ENCODE peak calls at places on chromosomes 11 and 22, in seven cellular contexts. L, P, X, G, E, H and K are unnamed samples.
A peak's percentile ranks its signal among the peaks of the same experiment; 100 is the strongest.

GRCh38 chr11:69938206-69938605 is 119.0 kb upstream of the FGF3 start:
- DNase-seq in H (peak; percentile 10), L (no peak), G (no peak), P (no peak), X (no peak), E (no peak), K (no peak)

GRCh38 chr11:128862913-128863660 is 4.0 kb downstream of the KCNJ1 start:
- DNase-seq in P (peak; percentile 51), X (no peak), L (no peak), H (no peak), E (no peak), G (no peak), K (no peak)

GRCh38 chr11:60699282-60699681 is at the start of gene MS4A8:
- DNase-seq in G (no peak), X (no peak), H (no peak), L (no peak), P (no peak), E (no peak), K (no peak)

GRCh38 chr11:105334025-105334714 is 194.6 kb upstream of the CARD18 start:
- DNase-seq in P (no peak), E (no peak), H (no peak), G (no peak), X (no peak), L (peak; percentile 65), K (no peak)

GRCh38 chr11:68541983-68542382 is 81.4 kb downstream of the PPP6R3 start:
- DNase-seq in H (no peak), L (no peak), E (no peak), G (peak; percentile 36), X (no peak), P (no peak), K (no peak)

GRCh38 chr11:12704049-12704448 is 29.8 kb downstream of the TEAD1 start:
- DNase-seq in X (no peak), G (no peak), E (no peak), H (no peak), L (no peak), P (peak; percentile 69), K (no peak)

GRCh38 chr22:24009227-24010017 is 1.7 kb upstream of the CABIN1 start:
- DNase-seq in H (no peak), X (no peak), L (no peak), P (no peak), E (no peak), G (no peak), K (no peak)

GRCh38 chr11:86735462-86736302 is 63.3 kb upstream of the ME3 start:
- DNase-seq in X (no peak), P (no peak), G (no peak), E (no peak), L (no peak), H (no peak), K (no peak)

GRCh38 chr22:49826603-49827306 is 918 bp downstream of the BRD1 start:
- DNase-seq in X (peak; percentile 39), E (peak; percentile 46), L (no peak), H (peak; percentile 55), P (peak; percentile 47), G (no peak), K (peak; percentile 38)

GRCh38 chr22:19463491-19464469 is 15.2 kb downstream of the UFD1 start:
- DNase-seq in X (peak; percentile 16), H (peak; percentile 58), E (peak; percentile 66), G (peak; percentile 55), L (no peak), P (no peak), K (no peak)

DNA sequence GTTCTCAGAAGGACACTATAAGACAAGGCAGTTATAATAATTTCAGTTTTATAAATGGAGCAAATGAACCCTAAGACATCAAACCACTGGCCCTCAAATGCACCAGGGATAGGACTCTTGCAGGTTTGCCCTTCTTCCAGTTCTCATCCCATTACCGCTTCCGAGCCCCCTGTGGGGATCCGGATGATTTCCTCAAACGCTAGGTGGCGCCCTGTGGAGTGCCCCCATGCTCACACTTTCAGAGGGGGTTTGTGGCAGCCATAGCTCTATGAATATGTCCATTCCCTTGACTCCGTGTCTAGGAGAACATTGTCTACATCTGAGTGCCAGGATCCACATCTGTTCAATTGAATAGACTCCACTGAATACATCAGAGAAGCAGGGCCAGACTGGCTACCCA is 816.3 kb downstream of the NTM start:
- DNase-seq in E (no peak), H (no peak), L (no peak), X (no peak), P (no peak), G (no peak), K (no peak)
- TF ChIP-seq CTCF in E (no peak), H (peak; percentile 45), L (no peak), X (no peak), P (no peak), G (peak; percentile 7), K (no peak)

GRCh38 chr11:2791521-2792375 is 92.0 kb upstream of the KCNQ1OT1 start:
- DNase-seq in X (peak; percentile 1), L (peak; percentile 79), P (no peak), E (peak; percentile 5), H (peak; percentile 21), G (peak; percentile 29), K (peak; percentile 42)
- H3K4me3 ChIP-seq in X (no peak overlapping the region), L (peak overlapping the region; percentile 49), P (no peak overlapping the region), E (peak overlapping the region; percentile 43), H (peak overlapping the region; percentile 65), G (peak overlapping the region; percentile 55), K (peak overlapping the region; percentile 60)

GRCh38 chr22:21923163-21923561 is 29.5 kb downstream of the PPM1F start:
- DNase-seq in X (no peak), E (no peak), P (no peak), G (no peak), L (no peak), H (no peak), K (no peak)
- H3K4me1 ChIP-seq in X (peaks cover 3% of the 10 kb centered on the region), E (no peaks in the 10 kb centered on the region), P (no peaks in the 10 kb centered on the region), G (no peaks in the 10 kb centered on the region), L (no peaks in the 10 kb centered on the region), H (peaks cover 15% of the 10 kb centered on the region), K (no peaks in the 10 kb centered on the region)

DNA sequence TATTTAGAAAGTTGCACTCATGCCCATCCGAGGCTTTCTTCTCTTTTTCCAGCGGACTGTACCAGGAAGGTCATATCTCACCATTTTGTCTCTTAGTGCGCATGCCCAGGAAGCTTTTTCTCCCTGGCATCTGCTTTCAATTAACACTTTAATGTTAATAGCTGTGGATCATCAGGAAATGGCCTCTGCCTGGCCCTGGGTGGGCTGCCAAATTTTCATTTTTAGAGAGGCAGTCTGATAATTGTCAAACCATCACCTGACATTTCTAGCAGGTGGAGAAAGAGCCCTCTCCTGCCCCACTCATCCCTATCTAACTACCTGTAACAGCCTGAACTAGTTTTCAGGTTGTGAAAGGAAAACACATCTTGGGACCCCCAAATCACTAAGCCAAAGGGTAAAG is 257.4 kb upstream of the LRRC4C start:
- DNase-seq in E (no peak), P (no peak), H (no peak), L (no peak), G (no peak), X (peak; percentile 26), K (no peak)
- TF ChIP-seq CTCF in E (no peak), P (no peak), H (no peak), L (no peak), G (no peak), X (no peak), K (no peak)

GRCh38 chr11:19817870-19818269 is 105.2 kb downstream of the NAV2 start:
- DNase-seq in L (no peak), P (no peak), X (no peak), G (no peak), H (no peak), E (no peak), K (no peak)
- H3K4me3 ChIP-seq in L (no peak overlapping the region), P (no peak overlapping the region), X (no peak overlapping the region), G (no peak overlapping the region), H (no peak overlapping the region), E (no peak overlapping the region), K (no peak overlapping the region)

DNA sequence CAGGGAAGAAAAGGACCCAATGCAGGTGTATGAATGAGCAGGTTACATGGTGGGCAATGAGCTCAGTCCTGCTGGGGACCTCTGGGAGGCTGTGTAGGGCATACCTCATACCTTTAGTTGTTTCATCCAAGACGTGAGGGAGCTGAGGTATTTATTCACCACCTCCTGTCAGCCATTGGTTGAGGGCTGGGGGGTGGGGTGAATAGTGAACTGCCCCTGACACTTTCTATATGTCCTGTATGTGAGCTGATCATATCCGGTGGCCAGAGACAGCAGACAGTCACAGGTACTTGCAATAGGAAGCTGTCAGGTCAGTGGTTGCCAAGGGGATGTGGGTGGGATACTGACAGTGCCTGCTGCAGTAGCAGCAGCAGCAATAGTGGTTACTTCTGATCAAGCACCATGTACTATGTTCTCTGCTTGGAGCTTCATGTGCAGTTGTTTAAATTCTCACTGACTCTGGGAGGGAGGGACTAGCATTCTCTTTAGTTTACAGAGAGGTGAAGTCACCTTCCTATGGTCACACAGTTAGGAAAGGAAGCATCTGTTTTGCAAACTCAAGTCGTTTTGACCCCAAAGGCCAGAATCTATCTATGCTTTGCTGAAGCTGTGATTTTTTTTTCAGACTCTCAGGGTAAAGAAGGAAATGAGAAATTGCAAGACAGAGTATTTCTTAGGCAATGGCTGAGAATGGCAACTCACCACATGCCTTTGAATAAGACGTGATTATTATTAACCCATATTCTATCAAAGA is 54.0 kb downstream of the MIAT start:
- DNase-seq in L (no peak), P (no peak), H (no peak), E (peak; percentile 12), G (no peak), X (no peak), K (no peak)
- H3K4me1 ChIP-seq in L (no peaks in the 10 kb centered on the region), P (peaks cover 8% of the 10 kb centered on the region), H (peaks cover 23% of the 10 kb centered on the region), E (no peaks in the 10 kb centered on the region), G (no peaks in the 10 kb centered on the region), X (peaks cover 6% of the 10 kb centered on the region), K (peaks cover 17% of the 10 kb centered on the region)

GRCh38 chr11:44632466-44633123 is 67.1 kb downstream of the CD82 start:
- DNase-seq in L (peak; percentile 74), H (no peak), X (no peak), G (peak; percentile 65), P (no peak), E (peak; percentile 28), K (peak; percentile 40)
- TF ChIP-seq CTCF in L (no peak), H (peak; percentile 63), X (no peak), G (peak; percentile 43), P (peak; percentile 65), E (no peak), K (no peak)

GRCh38 chr11:76628408-76628947 is 42.1 kb downstream of the LRRC32 start:
- DNase-seq in L (no peak), G (no peak), E (no peak), H (no peak), P (no peak), X (no peak), K (peak; percentile 37)
- H3K4me3 ChIP-seq in L (no peak overlapping the region), G (no peak overlapping the region), E (no peak overlapping the region), H (no peak overlapping the region), P (no peak overlapping the region), X (no peak overlapping the region), K (no peak overlapping the region)

DNA sequence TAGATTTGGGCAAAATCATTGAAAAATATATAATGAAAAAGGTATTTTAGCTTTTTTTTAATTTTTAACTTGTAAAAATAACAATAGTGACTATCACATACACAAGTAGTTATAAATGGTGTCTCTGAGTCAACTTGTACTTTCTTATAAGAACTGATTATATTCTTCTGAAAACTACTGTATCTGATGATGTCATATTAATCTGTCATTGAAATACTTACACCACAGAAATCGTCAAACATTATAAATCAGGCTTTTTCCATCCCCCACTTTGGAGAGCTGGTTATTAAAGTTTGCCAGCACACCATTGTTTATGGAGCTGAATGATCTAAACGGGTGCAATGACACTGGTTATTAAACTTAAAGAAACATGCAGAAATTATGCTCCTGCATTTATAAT is 1259.6 kb upstream of the CNTN5 start:
- DNase-seq in L (no peak), P (no peak), G (no peak), E (no peak), X (no peak), H (no peak), K (no peak)
- H3K4me1 ChIP-seq in L (no peaks in the 10 kb centered on the region), P (peaks cover 7% of the 10 kb centered on the region), G (no peaks in the 10 kb centered on the region), E (no peaks in the 10 kb centered on the region), X (no peaks in the 10 kb centered on the region), H (no peaks in the 10 kb centered on the region), K (no peaks in the 10 kb centered on the region)